ENCODE peak calls at places on chromosomes 12 and 14, in six cellular contexts. B, I, J, P, X and N are unnamed samples.

GRCh38 chr14:33762462-33762861 is 188.4 kb downstream of the EGLN3 start:
- DNase-seq in B (no peak), I (no peak), J (no peak), P (no peak), X (no peak), N (no peak)

GRCh38 chr12:1205512-1206060 is 214.6 kb downstream of the ERC1 start:
- DNase-seq in B (no peak), I (no peak), J (no peak), P (no peak), X (no peak), N (no peak)

GRCh38 chr12:21962821-21963220 is 21.6 kb upstream of the ABCC9 start:
- DNase-seq in B (no peak), I (no peak), J (no peak), P (no peak), X (no peak), N (no peak)

GRCh38 chr12:55720071-55720564 is at the start of gene RDH5:
- DNase-seq in B (peak; percentile 83), I (no peak), J (no peak), P (no peak), X (no peak), N (no peak)

GRCh38 chr12:109744991-109745942 is 31.6 kb downstream of the FAM222A start:
- DNase-seq in B (no peak), I (no peak), J (no peak), P (no peak), X (no peak), N (no peak)

GRCh38 chr14:105136401-105137322 is 31.9 kb downstream of the JAG2 start:
- DNase-seq in B (no peak), I (no peak), J (no peak), P (no peak), X (no peak), N (no peak)

GRCh38 chr14:51603495-51603894 is 48.2 kb upstream of the FRMD6 start:
- DNase-seq in B (no peak), I (no peak), J (no peak), P (no peak), X (no peak), N (no peak)

GRCh38 chr12:14369322-14369721 is 3.8 kb downstream of the ATF7IP start:
- DNase-seq in B (no peak), I (no peak), J (no peak), P (no peak), X (no peak), N (no peak)

GRCh38 chr14:36028218-36028617 is 148.3 kb downstream of the PTCSC3 start:
- DNase-seq in B (no peak), I (no peak), J (no peak), P (no peak), X (no peak), N (no peak)

DNA sequence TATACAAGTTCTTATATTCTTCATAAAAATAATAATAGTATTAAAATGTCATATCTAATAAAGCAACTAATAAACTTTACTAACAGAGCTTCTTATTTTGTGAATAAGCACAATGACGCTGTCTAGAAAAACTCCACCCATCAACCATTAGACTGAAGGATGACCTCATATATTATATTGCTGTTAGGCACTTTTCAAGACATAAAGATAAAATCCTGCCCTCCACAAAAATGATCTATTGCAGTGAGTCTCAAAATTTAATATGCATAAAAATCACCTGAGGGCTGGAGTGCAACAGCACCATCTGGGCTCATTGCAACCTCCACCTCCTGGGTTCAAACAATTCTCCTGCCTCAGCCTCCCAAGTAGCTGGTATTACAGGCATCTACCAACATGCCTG is 20.1 kb downstream of the TM7SF3 start:
- DNase-seq in B (no peak), I (no peak), J (no peak), P (no peak), X (no peak), N (no peak)
- TF ChIP-seq POLR2AphosphoS5 in B (no peak), I (no peak), J (no peak), P (no peak), X (no peak), N (no peak)

GRCh38 chr12:118098456-118098855 is 5.4 kb downstream of the VSIG10 start:
- DNase-seq in B (no peak), I (no peak), J (no peak), P (no peak), X (no peak), N (no peak)

GRCh38 chr12:118098911-118099671 is 4.7 kb downstream of the VSIG10 start:
- DNase-seq in B (no peak), I (no peak), J (no peak), P (no peak), X (no peak), N (no peak)

GRCh38 chr12:118094039-118094438 is 9.8 kb downstream of the VSIG10 start:
- DNase-seq in B (no peak), I (no peak), J (no peak), P (no peak), X (no peak), N (no peak)
- TF ChIP-seq TAF1 in B (no peak), I (no peak), J (no peak), P (no peak), X (no peak), N (no peak)

DNA sequence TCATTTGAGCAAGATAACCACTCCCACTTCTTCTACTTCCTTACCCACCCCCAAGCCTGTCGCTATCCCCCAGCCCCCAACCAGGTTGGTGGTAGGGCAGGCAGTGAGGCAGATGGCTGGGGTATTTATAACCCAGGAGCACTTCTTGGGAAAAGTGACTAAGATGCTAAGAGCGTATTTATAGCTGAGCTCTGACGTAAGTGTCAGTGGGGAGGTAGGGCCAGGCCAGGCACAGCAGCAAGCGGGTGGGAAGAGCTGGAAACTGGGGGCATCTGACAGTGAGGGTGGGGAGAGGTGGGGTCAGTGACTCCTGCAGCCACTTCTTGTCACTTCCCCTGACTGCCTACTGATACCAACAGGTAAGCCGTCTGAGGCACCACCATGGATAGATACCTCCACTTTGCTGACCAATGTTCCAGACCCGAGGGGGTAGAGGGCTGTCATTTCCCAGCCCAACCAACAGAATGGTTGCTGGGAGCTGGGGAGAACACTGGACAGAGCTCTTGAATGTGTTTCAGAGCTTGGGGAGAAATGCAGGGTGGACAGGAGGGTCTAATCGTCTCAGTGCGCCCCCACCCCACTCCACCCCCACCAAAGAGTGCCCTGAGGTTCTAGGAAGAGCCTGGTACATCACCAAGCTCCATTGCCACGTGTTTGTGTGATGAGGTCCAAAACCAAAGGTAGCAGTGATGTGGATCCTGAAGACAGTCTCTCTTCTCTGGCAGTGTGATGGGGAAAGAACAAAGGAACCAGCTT is 2.7 kb upstream of the INHBE start:
- DNase-seq in B (no peak), I (no peak), J (no peak), P (no peak), X (no peak), N (no peak)
- TF ChIP-seq POLR2A in B (no peak), I (no peak), J (no peak), P (no peak), X (no peak), N (no peak)

GRCh38 chr12:130460611-130461478 is 123.2 kb downstream of the PIWIL1 start:
- DNase-seq in B (no peak), I (no peak), J (no peak), P (no peak), X (no peak), N (no peak)
- TF ChIP-seq POLR2AphosphoS5 in B (no peak), I (no peak), J (no peak), P (no peak), X (no peak), N (no peak)